ENCODE peak calls at places on chromosomes 3 and 15, in five cellular contexts. U is astrocyte of the hippocampus, C is HFF-Myc, T is GDM1, I is AG04449. D is an unnamed sample.

GRCh38 chr15:43095243-43095642 is 10.6 kb downstream of the UBR1 start:
- DNase-seq in I (no peak), T (no peak), C (no peak), U (peak), D (no peak)

GRCh38 chr3:38907426-38907825 is 91.4 kb upstream of the SCN10A start:
- DNase-seq in C (no peak), T (no peak), U (no peak), I (no peak), D (no peak)

GRCh38 chr3:71350998-71351397 is 232.5 kb downstream of the FOXP1 start:
- DNase-seq in I (no peak), U (no peak), C (no peak), T (no peak), D (no peak)

GRCh38 chr3:32288819-32289218 is 50.3 kb downstream of the CMTM8 start:
- DNase-seq in C (no peak), I (no peak), T (no peak), U (no peak), D (no peak)

GRCh38 chr15:33201376-33202189 is 7.1 kb upstream of the FMN1 start:
- DNase-seq in I (no peak), C (peak), T (peak), U (peak), D (peak)

GRCh38 chr3:132641837-132642538 is 17.6 kb downstream of the ACAD11 start:
- DNase-seq in T (no peak), I (no peak), C (peak), U (peak), D (peak)

GRCh38 chr3:184965639-184966430 is 153.9 kb downstream of the VPS8 start:
- DNase-seq in T (no peak), U (no peak), C (no peak), I (no peak), D (no peak)

GRCh38 chr3:172321035-172321434 is 127.2 kb downstream of the GHSR start:
- DNase-seq in U (peak), I (no peak), T (no peak), C (no peak), D (no peak)

GRCh38 chr15:95944193-95944592 is 386.3 kb upstream of the NR2F2 start:
- DNase-seq in U (no peak), C (no peak), T (no peak), I (no peak), D (no peak)

GRCh38 chr3:53030864-53031445 is 14.9 kb downstream of the SFMBT1 start:
- DNase-seq in T (no peak), I (no peak), U (no peak), C (no peak), D (no peak)

GRCh38 chr3:184354121-184354728 is 7.2 kb downstream of the CLCN2 start:
- DNase-seq in C (no peak), U (peak), T (no peak), I (no peak), D (no peak)

GRCh38 chr3:187085021-187085666 is 54.2 kb downstream of the RPL39L start:
- DNase-seq in I (no peak), C (no peak), T (no peak), U (no peak), D (no peak)

GRCh38 chr3:128590948-128591347 is 59.7 kb downstream of the RPN1 start:
- DNase-seq in C (no peak), U (no peak), I (no peak), T (peak), D (no peak)

GRCh38 chr3:46091971-46092703 is 64.9 kb upstream of the XCR1 start:
- DNase-seq in U (no peak), I (no peak), C (no peak), T (no peak), D (no peak)

GRCh38 chr3:64895095-64895494 is 207.3 kb upstream of the ADAMTS9 start:
- DNase-seq in I (no peak), T (no peak), U (no peak), C (no peak), D (no peak)

GRCh38 chr3:184656991-184657669 is 54.7 kb downstream of the MAGEF1 start:
- DNase-seq in I (peak), U (peak), T (no peak), C (no peak), D (no peak)

GRCh38 chr15:23064156-23064555 is 24.8 kb upstream of the TUBGCP5 start:
- DNase-seq in I (no peak), C (no peak), T (no peak), U (no peak), D (no peak)

GRCh38 chr15:80547264-80547663 is 143.1 kb downstream of the ARNT2 start:
- DNase-seq in C (no peak), I (no peak), T (no peak), U (no peak), D (no peak)

GRCh38 chr3:17905996-17906395 is 163.6 kb upstream of the TBC1D5 start:
- DNase-seq in I (no peak), U (peak), T (peak), C (no peak), D (no peak)

GRCh38 chr15:101652783-101653430 is 726 bp upstream of the TM2D3 start:
- DNase-seq in U (no peak), C (no peak), T (no peak), I (no peak), D (no peak)

GRCh38 chr3:188370081-188370830 is 216.3 kb downstream of the LPP start:
- DNase-seq in U (no peak), I (no peak), T (no peak), C (no peak), D (no peak)

GRCh38 chr3:105145516-105145915 is 221.2 kb upstream of the ALCAM start:
- DNase-seq in C (no peak), I (no peak), T (no peak), U (no peak), D (no peak)